ENCODE peak calls at places on chromosome 9, in five cellular contexts. Q is upper lobe of left lung, S is aorta, W is mesendoderm, L is adrenal gland. E is an unnamed sample.
A peak's percentile ranks its signal among the peaks of the same experiment; 100 is the strongest.

GRCh38 chr9:38036359-38037084 is 32.5 kb downstream of the SHB start:
- DNase-seq in Q (no peak), S (peak; percentile 90), W (no peak), L (peak; percentile 71), E (no peak)

GRCh38 chr9:98774746-98775145 is 21.6 kb downstream of the ANKS6 start:
- DNase-seq in Q (peak; percentile 56), S (peak; percentile 69), W (no peak), L (no peak), E (no peak)

GRCh38 chr9:95626885-95627558 is 110.3 kb upstream of the PTCH1 start:
- DNase-seq in Q (peak; percentile 60), S (peak; percentile 93), W (no peak), L (peak; percentile 33), E (peak; percentile 36)

GRCh38 chr9:99778308-99778707 is 43.4 kb upstream of the NR4A3 start:
- DNase-seq in Q (no peak), S (no peak), W (no peak), L (peak; percentile 29), E (no peak)

GRCh38 chr9:75826292-75826691 is 64.2 kb upstream of the PCSK5 start:
- DNase-seq in Q (no peak), S (no peak), W (no peak), L (no peak), E (no peak)

GRCh38 chr9:75653335-75653734 is 237.1 kb upstream of the PCSK5 start:
- DNase-seq in Q (no peak), S (no peak), W (no peak), L (no peak), E (no peak)

GRCh38 chr9:122218070-122218884 is 10.5 kb downstream of the LHX6 start:
- DNase-seq in Q (no peak), S (no peak), W (no peak), L (no peak), E (no peak)

GRCh38 chr9:75233011-75233410 is 144.7 kb downstream of the OSTF1 start:
- DNase-seq in Q (no peak), S (no peak), W (no peak), L (no peak), E (no peak)

GRCh38 chr9:17315341-17315740 is 180.5 kb downstream of the CNTLN start:
- DNase-seq in Q (no peak), S (no peak), W (no peak), L (no peak), E (no peak)

GRCh38 chr9:73680831-73681230 is 529.2 kb downstream of the ANXA1 start:
- DNase-seq in Q (no peak), S (no peak), W (peak; percentile 27), L (no peak), E (no peak)

GRCh38 chr9:123562844-123563346 is 206.9 kb downstream of the CRB2 start:
- DNase-seq in Q (no peak), S (no peak), W (peak; percentile 18), L (no peak), E (peak; percentile 29)

GRCh38 chr9:33151007-33151557 is 16.1 kb downstream of the B4GALT1 start:
- DNase-seq in Q (no peak), S (no peak), W (peak; percentile 45), L (peak; percentile 70), E (peak; percentile 78)

DNA sequence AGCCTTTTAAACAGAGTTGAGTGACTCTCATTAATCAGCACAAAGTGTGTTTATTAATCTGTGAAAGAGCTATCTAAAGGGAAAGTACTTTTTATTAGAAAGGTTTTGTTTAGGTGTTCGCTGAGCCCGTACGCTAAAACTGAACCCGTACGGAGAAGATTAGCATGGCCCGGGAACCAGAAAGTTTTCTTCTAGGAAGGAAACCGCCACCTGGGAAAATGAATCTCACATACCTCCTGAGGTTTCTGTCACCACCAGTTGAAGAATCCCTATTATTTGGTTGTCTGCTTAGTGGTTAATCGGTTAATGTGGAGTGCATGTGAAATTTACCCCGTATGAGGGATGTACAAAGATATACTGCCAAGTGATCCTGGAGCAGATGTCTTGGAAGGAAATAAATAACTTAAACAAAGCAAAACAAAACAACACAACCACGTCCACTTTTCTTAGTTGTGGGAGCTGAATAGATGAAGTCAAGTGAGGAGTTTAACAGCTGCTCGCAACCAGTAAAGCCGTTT is 3.8 kb downstream of the DMRT2 start:
- DNase-seq in Q (no peak), S (no peak), W (no peak), L (no peak), E (no peak)
- H3K27me3 ChIP-seq in Q (peaks cover 39% of the 10 kb centered on the region), S (peaks cover 4% of the 10 kb centered on the region), W (peaks cover 40% of the 10 kb centered on the region), L (peaks cover 80% of the 10 kb centered on the region), E (peaks cover 37% of the 10 kb centered on the region)

GRCh38 chr9:114894801-114895433 is 35.5 kb downstream of the TNFSF8 start:
- DNase-seq in Q (no peak), S (no peak), W (peak; percentile 99), L (peak; percentile 27), E (no peak)

GRCh38 chr9:114894206-114894605 is 36.2 kb downstream of the TNFSF8 start:
- DNase-seq in Q (no peak), S (no peak), W (no peak), L (no peak), E (no peak)

GRCh38 chr9:114898741-114899140 is 31.6 kb downstream of the TNFSF8 start:
- DNase-seq in Q (no peak), S (no peak), W (peak; percentile 27), L (peak; percentile 39), E (no peak)

GRCh38 chr9:114895605-114896004 is 34.8 kb downstream of the TNFSF8 start:
- DNase-seq in Q (no peak), S (no peak), W (no peak), L (no peak), E (no peak)

GRCh38 chr9:114896344-114896743 is 34.0 kb downstream of the TNFSF8 start:
- DNase-seq in Q (no peak), S (no peak), W (no peak), L (no peak), E (no peak)
- H3K4me1 ChIP-seq in Q (peaks cover 33% of the 10 kb centered on the region), S (no peaks in the 10 kb centered on the region), W (peaks cover 17% of the 10 kb centered on the region), L (peaks cover 19% of the 10 kb centered on the region), E (no peaks in the 10 kb centered on the region)

GRCh38 chr9:21766096-21766495 is 36.3 kb upstream of the MTAP start:
- DNase-seq in Q (no peak), S (no peak), W (no peak), L (no peak), E (no peak)

DNA sequence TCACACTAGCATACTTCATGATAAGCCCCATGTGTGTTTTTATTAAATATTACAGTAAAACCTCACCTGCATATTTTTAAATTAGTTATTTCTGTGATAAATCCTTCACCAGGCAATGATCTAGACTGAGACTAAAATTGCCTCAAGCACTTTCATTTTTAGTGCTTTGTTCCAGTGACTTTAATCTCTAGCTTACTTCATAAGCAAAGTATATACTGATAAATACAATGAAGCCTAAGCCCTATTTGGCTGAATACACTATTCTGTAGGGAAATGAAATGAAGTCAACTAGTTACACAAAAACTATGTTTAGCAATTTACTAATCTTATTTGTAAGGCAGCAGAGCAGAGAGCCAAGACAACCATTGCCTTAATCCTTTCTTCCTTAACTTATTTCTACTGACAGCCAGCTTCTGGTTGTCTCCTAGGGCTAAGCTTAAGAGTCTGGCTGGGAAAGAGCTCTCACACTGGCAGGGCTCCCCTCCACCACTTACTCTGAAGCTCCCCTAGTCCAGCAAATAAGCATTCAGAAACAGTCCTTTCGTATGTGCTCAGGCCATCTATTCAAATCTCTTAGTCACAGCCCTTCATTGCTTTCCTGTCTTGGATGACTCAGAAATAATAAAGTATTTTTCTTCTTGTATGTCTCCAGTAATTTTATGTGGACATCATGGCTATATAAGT is 31.4 kb upstream of the MTAP start:
- DNase-seq in Q (no peak), S (no peak), W (no peak), L (no peak), E (no peak)
- H3K27ac ChIP-seq in Q (no peak overlapping the region), S (no peak overlapping the region), W (no peak overlapping the region), L (no peak overlapping the region), E (no peak overlapping the region)

GRCh38 chr9:21252727-21253547 is 13.1 kb upstream of the IFNA14 start:
- DNase-seq in Q (no peak), S (no peak), W (peak; percentile 59), L (no peak), E (no peak)
- H3K27me3 ChIP-seq in Q (no peaks in the 10 kb centered on the region), S (no peaks in the 10 kb centered on the region), W (no peaks in the 10 kb centered on the region), L (peaks cover 13% of the 10 kb centered on the region), E (peaks cover 3% of the 10 kb centered on the region)

DNA sequence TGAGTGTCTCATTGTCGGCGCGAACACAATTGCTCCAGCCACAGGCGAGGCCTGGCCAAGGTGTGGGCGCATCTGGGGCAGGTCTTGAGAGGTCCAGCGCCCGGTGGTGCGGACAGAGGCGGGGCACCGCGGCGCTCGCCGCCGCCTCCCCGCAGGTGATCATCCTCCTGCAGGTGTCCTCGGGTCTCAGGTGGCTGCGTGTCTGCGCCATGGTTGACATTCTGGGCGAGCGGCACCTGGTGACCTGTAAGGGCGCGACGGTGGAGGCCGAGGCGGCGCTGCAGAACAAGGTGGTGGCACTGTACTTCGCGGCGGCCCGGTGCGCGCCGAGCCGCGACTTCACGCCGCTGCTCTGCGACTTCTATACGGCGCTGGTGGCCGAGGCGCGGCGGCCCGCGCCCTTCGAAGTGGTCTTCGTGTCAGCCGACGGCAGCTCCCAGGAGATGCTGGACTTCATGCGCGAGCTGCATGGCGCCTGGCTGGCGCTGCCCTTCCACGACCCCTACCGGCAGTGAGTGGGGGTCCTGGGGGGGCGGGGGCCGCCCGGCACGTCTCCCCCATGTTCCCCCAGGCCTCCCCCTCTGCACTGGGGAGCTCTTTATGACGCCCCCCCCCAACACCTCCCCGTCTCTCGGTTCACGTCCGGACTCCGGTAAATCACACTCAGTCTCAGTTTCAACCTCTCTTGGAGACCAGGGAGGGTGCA is 401 bp downstream of the NXNL2 start:
- DNase-seq in Q (peak; percentile 88), S (peak; percentile 80), W (peak; percentile 55), L (no peak), E (peak; percentile 50)
- H3K4me1 ChIP-seq in Q (peaks cover 13% of the 10 kb centered on the region), S (no peaks in the 10 kb centered on the region), W (peaks cover 2% of the 10 kb centered on the region), L (peaks cover 9% of the 10 kb centered on the region), E (no peaks in the 10 kb centered on the region)

E was measured in uterus.